ENCODE peak calls at places on chromosome 18, in six cellular contexts. X is endothelial cell, P is suprapubic skin, J is vagina, Q is BE2C, R is astrocyte of the cerebellum. T is an unnamed sample.

GRCh38 chr18:45496746-45497145 is 118.5 kb upstream of the SLC14A2 start:
- DNase-seq in X (no peak), P (no peak), J (no peak), Q (no peak), R (no peak), T (no peak)

GRCh38 chr18:59123588-59124369 is 15.9 kb upstream of the SEC11C start:
- DNase-seq in X (no peak), P (no peak), J (no peak), Q (no peak), R (peak), T (no peak)

GRCh38 chr18:49447810-49448745 is 12.4 kb downstream of the DYM start:
- DNase-seq in X (peak), P (no peak), J (no peak), Q (peak), R (peak), T (no peak)

GRCh38 chr18:69538849-69539248 is 138.2 kb downstream of the DOK6 start:
- DNase-seq in X (no peak), P (no peak), J (no peak), Q (no peak), R (no peak), T (no peak)

GRCh38 chr18:56789004-56789888 is 138.1 kb downstream of the WDR7 start:
- DNase-seq in X (peak), P (no peak), J (no peak), Q (peak), R (no peak), T (peak)

GRCh38 chr18:5630057-5630765 is 86.4 kb upstream of the EPB41L3 start:
- DNase-seq in X (peak), P (peak), J (no peak), Q (peak), R (no peak), T (peak)

GRCh38 chr18:36078751-36079529 is 11.6 kb upstream of the RPRD1A start:
- DNase-seq in X (no peak), P (no peak), J (no peak), Q (no peak), R (peak), T (no peak)

GRCh38 chr18:48914581-48915251 is 36.0 kb downstream of the SMAD7 start:
- DNase-seq in X (no peak), P (no peak), J (no peak), Q (no peak), R (no peak), T (no peak)

GRCh38 chr18:9730786-9731185 is 22.7 kb downstream of the RAB31 start:
- DNase-seq in X (no peak), P (peak), J (no peak), Q (no peak), R (no peak), T (no peak)

GRCh38 chr18:60215432-60215831 is 157.1 kb downstream of the MC4R start:
- DNase-seq in X (no peak), P (no peak), J (no peak), Q (no peak), R (no peak), T (no peak)

GRCh38 chr18:57561728-57562423 is 24.6 kb downstream of the FECH start:
- DNase-seq in X (peak), P (no peak), J (no peak), Q (peak), R (peak), T (peak)

GRCh38 chr18:57527479-57528237 is 58.8 kb downstream of the FECH start:
- DNase-seq in X (no peak), P (no peak), J (no peak), Q (peak), R (no peak), T (peak)

GRCh38 chr18:50649821-50650220 is 89.9 kb downstream of the MAPK4 start:
- DNase-seq in X (no peak), P (no peak), J (no peak), Q (no peak), R (peak), T (no peak)

GRCh38 chr18:22040527-22040926 is 128.9 kb upstream of the GATA6 start:
- DNase-seq in X (no peak), P (no peak), J (no peak), Q (no peak), R (no peak), T (no peak)

GRCh38 chr18:70299393-70299792 is 10.5 kb downstream of the SOCS6 start:
- DNase-seq in X (no peak), P (no peak), J (no peak), Q (no peak), R (no peak), T (no peak)

GRCh38 chr18:63534615-63535014 is 7.6 kb upstream of the SERPINB12 start:
- DNase-seq in X (no peak), P (no peak), J (no peak), Q (no peak), R (no peak), T (no peak)

GRCh38 chr18:67639872-67640271 is 123.4 kb upstream of the DSEL start:
- DNase-seq in X (no peak), P (no peak), J (no peak), Q (no peak), R (no peak), T (no peak)

GRCh38 chr18:78982186-78982585 is 2.6 kb downstream of the SALL3 start:
- DNase-seq in X (no peak), P (no peak), J (no peak), Q (no peak), R (no peak), T (no peak)

GRCh38 chr18:35041752-35042379 is 653 bp downstream of the MAPRE2 start:
- DNase-seq in X (no peak), P (no peak), J (no peak), Q (no peak), R (no peak), T (no peak)

GRCh38 chr18:28127763-28128737 is 48.9 kb downstream of the CDH2 start:
- DNase-seq in X (no peak), P (no peak), J (no peak), Q (no peak), R (no peak), T (no peak)

GRCh38 chr18:75089748-75090327 is 119.1 kb downstream of the PTGR3 start:
- DNase-seq in X (no peak), P (no peak), J (peak), Q (no peak), R (no peak), T (no peak)

GRCh38 chr18:68660355-68661183 is 54.3 kb downstream of the TMX3 start:
- DNase-seq in X (no peak), P (no peak), J (no peak), Q (no peak), R (peak), T (no peak)

GRCh38 chr18:48428494-48429177 is 19.5 kb upstream of the ZBTB7C start:
- DNase-seq in X (no peak), P (no peak), J (no peak), Q (no peak), R (no peak), T (peak)

GRCh38 chr18:56541790-56542189 is 96.6 kb downstream of the TXNL1 start:
- DNase-seq in X (no peak), P (no peak), J (no peak), Q (no peak), R (no peak), T (no peak)

GRCh38 chr18:47036298-47036874 is 965 bp upstream of the ELOA2 start:
- DNase-seq in X (peak), P (no peak), J (no peak), Q (peak), R (no peak), T (no peak)
- TF ChIP-seq CTCF in X (peak), P (no peak), J (no peak), Q (peak), R (peak), T (peak)

GRCh38 chr18:3985030-3985429 is 470.1 kb downstream of the DLGAP1 start:
- DNase-seq in X (no peak), P (no peak), J (no peak), Q (no peak), R (no peak), T (no peak)

GRCh38 chr18:3984163-3984757 is 470.8 kb downstream of the DLGAP1 start:
- DNase-seq in X (no peak), P (no peak), J (no peak), Q (no peak), R (no peak), T (no peak)

GRCh38 chr18:3985664-3986063 is 469.4 kb downstream of the DLGAP1 start:
- DNase-seq in X (no peak), P (no peak), J (no peak), Q (no peak), R (no peak), T (no peak)

GRCh38 chr18:3983351-3983969 is 471.6 kb downstream of the DLGAP1 start:
- DNase-seq in X (no peak), P (no peak), J (no peak), Q (no peak), R (peak), T (no peak)

DNA sequence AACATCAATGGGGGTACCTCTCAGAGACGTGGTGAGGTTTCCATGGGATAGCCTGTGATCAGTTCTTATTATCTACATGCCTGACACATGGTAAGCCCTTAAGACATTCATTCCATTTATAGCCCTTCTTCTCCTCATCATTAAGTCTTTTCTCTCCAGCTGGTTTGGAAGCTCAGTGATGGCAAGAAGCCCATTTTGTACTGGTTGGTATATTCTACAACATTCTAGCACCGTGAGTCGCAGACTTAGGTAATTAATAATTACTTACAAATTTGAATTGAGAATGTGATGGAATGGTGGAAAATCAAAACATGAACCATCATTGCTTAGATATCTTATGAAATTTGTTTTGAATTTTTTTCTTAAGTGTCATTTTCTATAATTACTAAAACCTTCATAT is 472.6 kb downstream of the DLGAP1 start:
- DNase-seq in X (no peak), P (no peak), J (no peak), Q (no peak), R (no peak), T (no peak)
- TF ChIP-seq CTCF in X (no peak), P (no peak), J (no peak), Q (no peak), R (no peak), T (no peak)

GRCh38 chr18:38886852-38887670 is 1321.5 kb upstream of the CELF4 start:
- DNase-seq in X (no peak), P (no peak), J (no peak), Q (no peak), R (no peak), T (no peak)

GRCh38 chr18:38887671-38888020 is 1322.0 kb upstream of the CELF4 start:
- DNase-seq in X (no peak), P (no peak), J (no peak), Q (no peak), R (no peak), T (no peak)

GRCh38 chr18:38886235-38886634 is 1320.6 kb upstream of the CELF4 start:
- DNase-seq in X (no peak), P (no peak), J (no peak), Q (no peak), R (no peak), T (no peak)

GRCh38 chr18:38884050-38884449 is 1318.5 kb upstream of the CELF4 start:
- DNase-seq in X (no peak), P (no peak), J (no peak), Q (no peak), R (no peak), T (no peak)
- TF ChIP-seq CTCF in X (no peak), P (no peak), J (no peak), Q (no peak), R (no peak), T (no peak)

DNA sequence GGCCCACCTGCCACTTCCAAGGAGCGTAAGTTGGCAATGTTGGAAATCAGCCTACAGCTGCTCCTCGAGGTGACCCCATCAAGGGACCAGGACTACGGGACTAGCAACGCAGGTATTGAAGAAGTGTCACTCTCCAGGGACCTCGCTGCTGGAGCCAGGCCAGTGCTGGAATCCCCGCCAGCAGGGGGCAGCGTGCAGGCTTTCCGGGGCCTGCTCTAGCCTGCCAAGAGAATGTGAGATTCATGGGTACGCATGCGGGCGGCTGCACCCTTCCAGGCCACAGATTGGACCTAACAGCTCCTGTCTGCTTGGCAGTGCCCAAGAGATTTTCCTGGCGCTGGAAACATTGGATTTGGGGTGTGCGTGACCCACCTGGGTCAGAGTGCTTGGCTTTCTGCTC is 182.8 kb upstream of the RAB12 start:
- DNase-seq in X (peak), P (no peak), J (peak), Q (no peak), R (no peak), T (peak)
- TF ChIP-seq CTCF in X (peak), P (no peak), J (no peak), Q (peak), R (peak), T (peak)

GRCh38 chr18:30999186-30999585 is 43.4 kb downstream of the DSC3 start:
- DNase-seq in X (no peak), P (no peak), J (no peak), Q (no peak), R (peak), T (no peak)
- TF ChIP-seq CTCF in X (no peak), P (no peak), J (no peak), Q (no peak), R (no peak), T (no peak)

DNA sequence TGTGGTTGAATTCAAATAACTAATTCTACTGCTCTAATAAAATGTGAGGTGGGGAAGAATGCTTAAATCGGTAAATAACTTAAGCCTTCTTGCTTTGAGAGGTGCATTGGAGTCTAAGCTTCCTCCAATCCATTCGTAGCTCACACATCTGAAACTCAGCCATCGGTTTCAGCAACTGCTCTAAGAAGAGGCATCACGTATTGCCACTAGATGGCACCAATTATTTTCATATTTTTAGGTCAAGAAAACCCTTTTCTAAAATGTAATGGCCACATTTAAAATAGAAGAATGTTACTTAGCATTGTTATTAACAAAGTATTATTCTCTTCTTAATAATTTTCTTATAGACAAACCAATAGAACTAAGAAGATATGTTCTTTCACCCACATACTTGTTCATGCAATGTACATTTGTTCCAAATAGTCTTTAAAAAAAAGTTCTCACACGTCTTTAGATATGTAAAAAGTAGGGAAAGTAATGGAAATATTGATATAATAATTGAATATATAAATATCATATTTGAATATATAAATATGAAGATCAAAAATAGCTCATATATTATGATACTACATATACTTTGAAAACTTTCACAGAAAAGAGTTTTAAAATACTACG is 229.8 kb downstream of the CCDC178 start:
- DNase-seq in X (no peak), P (no peak), J (no peak), Q (peak), R (peak), T (no peak)
- TF ChIP-seq CTCF in X (peak), P (no peak), J (no peak), Q (peak), R (peak), T (peak)

GRCh38 chr18:65035701-65036100 is 715.1 kb upstream of the CDH7 start:
- DNase-seq in X (no peak), P (no peak), J (no peak), Q (no peak), R (no peak), T (no peak)

DNA sequence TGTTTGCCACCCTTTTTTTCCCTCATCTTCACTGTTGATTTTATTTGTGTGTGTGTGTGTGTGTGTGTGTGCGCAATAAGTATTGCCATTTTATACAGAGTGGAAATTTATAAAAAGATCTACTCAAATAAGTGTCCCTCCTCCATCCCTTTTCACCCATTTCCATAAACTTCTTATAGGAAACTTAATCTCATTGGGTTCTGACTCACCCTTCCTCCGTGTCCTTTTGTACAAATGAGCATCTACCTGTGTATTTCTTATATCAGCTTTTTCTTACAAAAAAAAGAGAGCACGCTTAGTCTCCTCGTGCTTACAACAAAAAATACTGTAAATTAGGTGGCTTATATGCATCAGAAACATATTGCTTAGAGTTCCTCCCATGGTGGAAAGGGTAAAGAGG is 711.2 kb upstream of the CDH7 start:
- DNase-seq in X (no peak), P (no peak), J (no peak), Q (no peak), R (no peak), T (no peak)
- TF ChIP-seq CTCF in X (no peak), P (no peak), J (no peak), Q (no peak), R (no peak), T (no peak)

DNA sequence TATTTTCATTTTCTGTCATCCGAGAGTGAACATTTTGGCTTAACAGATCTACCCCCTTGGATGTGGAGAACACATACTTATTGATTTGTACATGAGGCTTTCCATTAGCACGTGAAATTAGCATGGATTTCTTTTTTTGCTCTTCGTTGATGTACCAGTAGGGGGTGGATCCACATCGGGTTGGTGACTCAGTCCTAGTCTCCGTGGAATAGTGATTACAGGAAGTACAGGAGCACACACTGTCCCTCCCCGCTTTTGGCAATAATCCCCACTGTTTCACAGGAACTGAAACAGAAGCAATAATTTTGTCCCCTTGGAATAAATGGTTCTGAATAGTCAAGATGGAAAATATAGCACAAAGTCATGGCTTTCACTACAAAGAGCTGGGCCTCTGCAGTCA is 229.0 kb downstream of the GALR1 start:
- DNase-seq in X (no peak), P (no peak), J (no peak), Q (no peak), R (no peak), T (no peak)
- TF ChIP-seq CTCF in X (no peak), P (no peak), J (no peak), Q (peak), R (no peak), T (peak)

GRCh38 chr18:25062720-25063119 is 289.2 kb downstream of the ZNF521 start:
- DNase-seq in X (no peak), P (no peak), J (no peak), Q (no peak), R (no peak), T (no peak)
- TF ChIP-seq CTCF in X (no peak), P (no peak), J (no peak), Q (no peak), R (no peak), T (no peak)

GRCh38 chr18:72672364-72673151 is 128.4 kb upstream of the CBLN2 start:
- DNase-seq in X (peak), P (no peak), J (no peak), Q (peak), R (peak), T (no peak)
- TF ChIP-seq CTCF in X (peak), P (no peak), J (no peak), Q (peak), R (peak), T (peak)